ENCODE peak calls at places on chromosome 9, in five cellular contexts. I is upper lobe of right lung, S is fibroblast of lung, H is right atrium auricular region, V is lower lobe of right lung. Z is an unnamed sample. For H3K27me3, the result is how much of the 10 kb centered on the place peaks cover.

GRCh38 chr9:33081128-33081851 is 4.8 kb upstream of the SMU1 start:
- DNase-seq in S (peak), I (no peak), H (no peak), V (no peak), Z (no peak)

GRCh38 chr9:127896395-127897193 is 2.8 kb downstream of the ST6GALNAC6 start:
- DNase-seq in I (no peak), H (no peak), S (no peak), V (no peak), Z (no peak)

GRCh38 chr9:94181782-94182181 is 77.3 kb upstream of the ZNF169 start:
- DNase-seq in V (no peak), I (no peak), S (no peak), H (no peak), Z (no peak)

GRCh38 chr9:36327903-36328302 is 69.7 kb upstream of the GNE start:
- DNase-seq in S (peak), I (no peak), H (no peak), V (no peak), Z (no peak)

GRCh38 chr9:132032584-132032945 is 47.1 kb downstream of the MED27 start:
- DNase-seq in V (peak), I (peak), H (no peak), S (no peak), Z (no peak)

GRCh38 chr9:76810377-76810957 is 46.2 kb downstream of the PCA3 start:
- DNase-seq in S (peak), H (no peak), V (no peak), I (no peak), Z (peak)

GRCh38 chr9:137452761-137453642 is 6.1 kb downstream of the NSMF start:
- DNase-seq in V (peak), I (peak), H (no peak), S (no peak), Z (peak)

GRCh38 chr9:33101104-33101951 is 24.9 kb upstream of the SMU1 start:
- DNase-seq in I (no peak), S (peak), H (no peak), V (no peak), Z (no peak)

GRCh38 chr9:121883281-121884056 is 209.6 kb downstream of the TTLL11 start:
- DNase-seq in I (no peak), S (peak), V (no peak), H (no peak), Z (no peak)

GRCh38 chr9:115234094-115234493 is 116.1 kb upstream of the TNC start:
- DNase-seq in I (no peak), S (peak), H (no peak), V (no peak), Z (no peak)

GRCh38 chr9:134698587-134699342 is 57.2 kb downstream of the COL5A1 start:
- DNase-seq in S (no peak), H (no peak), I (peak), V (peak), Z (peak)

GRCh38 chr9:2228132-2228531 is 213.0 kb downstream of the SMARCA2 start:
- DNase-seq in I (peak), H (no peak), V (peak), S (no peak), Z (no peak)
- TF ChIP-seq CTCF in I (peak), H (peak), V (peak), S (no peak), Z (peak)

GRCh38 chr9:85541876-85542275 is 199.9 kb downstream of the AGTPBP1 start:
- DNase-seq in I (no peak), H (no peak), V (no peak), S (peak), Z (no peak)

GRCh38 chr9:85536076-85536475 is 205.7 kb downstream of the AGTPBP1 start:
- DNase-seq in S (peak), H (no peak), I (no peak), V (peak), Z (no peak)

GRCh38 chr9:85534340-85534739 is 207.4 kb downstream of the AGTPBP1 start:
- DNase-seq in S (no peak), H (no peak), I (no peak), V (peak), Z (no peak)

GRCh38 chr9:85533538-85533937 is 208.2 kb downstream of the AGTPBP1 start:
- DNase-seq in I (no peak), V (no peak), S (no peak), H (no peak), Z (no peak)

GRCh38 chr9:85536514-85536913 is 205.2 kb downstream of the AGTPBP1 start:
- DNase-seq in I (no peak), V (no peak), S (no peak), H (no peak), Z (no peak)
- H3K27me3 ChIP-seq in I (under half), V (under half), S (under half), H (under half), Z (under half)

DNA sequence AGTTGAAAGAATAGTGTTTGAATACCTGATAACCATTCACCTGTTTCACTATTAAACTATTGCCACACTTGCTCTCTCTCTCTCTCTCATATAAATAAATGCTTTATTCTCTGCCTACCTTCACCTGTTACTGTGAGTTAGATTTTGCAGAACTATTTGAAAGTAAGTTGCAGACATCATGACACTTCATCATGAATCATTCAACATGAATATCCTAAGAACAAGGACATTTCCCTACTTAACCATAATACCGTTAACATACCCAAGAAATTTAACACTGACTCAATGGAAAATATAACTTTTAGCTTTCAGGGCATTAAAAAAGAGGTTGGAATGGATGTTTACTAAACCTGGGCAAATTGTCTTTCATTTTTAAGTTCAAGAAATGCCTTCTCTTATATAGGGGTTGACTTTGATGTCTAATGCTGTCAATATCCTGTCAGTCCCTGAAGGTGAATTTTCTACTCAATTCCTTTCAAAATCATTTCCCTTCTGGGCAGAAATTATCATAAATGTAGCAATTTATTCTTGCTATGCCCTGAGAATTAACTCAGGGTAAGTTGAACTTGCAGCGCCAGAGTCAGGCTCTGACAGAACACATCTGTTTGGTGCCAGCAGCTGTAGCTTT is 582.6 kb upstream of the TLE4 start:
- DNase-seq in I (no peak), V (no peak), H (no peak), S (peak), Z (no peak)
- TF ChIP-seq CTCF in I (no peak), V (no peak), H (no peak), S (no peak), Z (no peak)

GRCh38 chr9:126376311-126376902 is 49.8 kb downstream of the MVB12B start:
- DNase-seq in V (no peak), H (no peak), S (no peak), I (no peak), Z (peak)
- H3K27me3 ChIP-seq in V (under half), H (under half), S (under half), I (under half), Z (under half)

GRCh38 chr9:123742009-123742767 is 187.7 kb downstream of the DENND1A start:
- DNase-seq in I (no peak), H (peak), S (peak), V (no peak), Z (peak)
- TF ChIP-seq CTCF in I (no peak), H (peak), S (no peak), V (no peak), Z (no peak)

DNA sequence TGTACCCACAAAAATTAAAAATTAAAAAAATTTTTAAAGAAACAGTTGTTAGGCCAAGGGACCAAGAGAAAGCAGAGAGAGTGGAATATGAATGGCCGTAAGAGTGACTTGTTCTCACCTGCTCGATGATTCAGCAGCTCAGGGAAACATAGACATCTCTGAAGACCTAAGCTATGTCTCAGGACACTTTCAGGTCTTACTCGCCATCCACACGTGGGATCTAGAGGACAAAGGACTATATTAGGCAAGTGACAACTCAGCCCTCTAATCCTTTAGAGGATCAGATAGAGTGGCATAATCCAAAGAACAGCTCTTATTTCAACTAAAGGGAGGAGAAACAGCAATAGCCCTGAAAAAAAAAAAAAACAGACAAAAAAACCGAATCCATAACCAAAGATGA is 95.7 kb downstream of the KIAA1958 start:
- DNase-seq in S (no peak), H (no peak), V (no peak), I (no peak), Z (no peak)
- H3K27me3 ChIP-seq in S (under half), H (under half), V (under half), I (under half), Z (under half)

GRCh38 chr9:71769175-71770165 is 1.2 kb upstream of the CEMIP2 start:
- DNase-seq in V (peak), H (peak), I (peak), S (peak), Z (peak)
- TF ChIP-seq CTCF in V (peak), H (peak), I (peak), S (no peak), Z (peak)

GRCh38 chr9:123456011-123456410 is 100.0 kb downstream of the CRB2 start:
- DNase-seq in I (no peak), V (no peak), H (no peak), S (no peak), Z (no peak)
- H3K27me3 ChIP-seq in I (under half), V (under half), H (under half), S (under half), Z (under half)

DNA sequence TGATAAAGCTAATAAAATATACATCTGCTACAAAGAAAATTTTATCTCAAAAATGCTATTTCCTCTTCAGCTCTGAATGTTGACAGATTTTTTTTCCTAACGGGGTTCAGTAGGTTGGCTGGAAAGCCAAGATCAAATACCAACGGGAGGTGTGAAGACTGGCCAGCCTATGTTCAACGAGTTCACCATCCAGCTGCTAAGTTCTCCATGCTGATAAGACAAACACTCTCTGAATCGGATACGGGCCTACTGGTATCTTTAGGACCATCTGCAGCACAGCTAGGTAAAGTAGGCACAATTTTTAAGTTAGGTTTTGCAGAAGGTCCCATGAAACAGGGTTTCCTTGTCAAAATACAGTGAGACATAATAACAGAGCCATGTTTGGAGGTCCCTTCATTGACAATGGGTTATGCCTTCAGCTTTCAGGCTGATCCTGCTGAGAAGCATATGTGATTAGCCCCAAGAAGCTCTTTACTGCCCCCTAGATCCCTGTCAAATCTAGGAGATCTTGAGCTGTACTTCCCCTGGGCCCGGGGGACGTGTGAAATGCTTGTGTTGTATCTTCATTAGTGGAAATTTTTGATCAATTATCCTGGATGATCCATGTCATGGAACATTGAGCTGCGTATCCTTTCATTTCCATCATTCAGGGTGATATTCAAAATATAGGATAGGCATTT is 60.6 kb downstream of the PGM5 start:
- DNase-seq in H (no peak), V (no peak), I (no peak), S (no peak), Z (no peak)
- TF ChIP-seq CTCF in H (peak), V (no peak), I (peak), S (no peak), Z (peak)